ENCODE peak calls at places on chromosomes 2 and 18, in four cellular contexts. W, D, V and Z are unnamed samples.

GRCh38 chr2:39743170-39743851 is 35.7 kb downstream of the THUMPD2 start:
- DNase-seq in V (no peak), D (no peak), W (peak), Z (no peak)

GRCh38 chr2:163319006-163319405 is 416.8 kb downstream of the FIGN start:
- DNase-seq in D (no peak), W (peak), V (no peak), Z (peak)

GRCh38 chr2:28544915-28545589 is 49.2 kb downstream of the PLB1 start:
- DNase-seq in V (no peak), W (no peak), D (no peak), Z (no peak)

GRCh38 chr2:1923557-1923956 is 179.2 kb upstream of the PXDN start:
- DNase-seq in V (no peak), W (no peak), D (no peak), Z (no peak)

GRCh38 chr2:136113767-136114070 is 4.2 kb downstream of the CXCR4 start:
- DNase-seq in W (no peak), D (no peak), V (no peak), Z (no peak)

GRCh38 chr18:36372902-36373301 is 75.4 kb downstream of the FHOD3 start:
- DNase-seq in V (no peak), D (no peak), W (peak), Z (no peak)

GRCh38 chr18:77320960-77321559 is 71.4 kb downstream of the GALR1 start:
- DNase-seq in V (no peak), D (no peak), W (no peak), Z (no peak)

GRCh38 chr18:44627245-44627644 is 53.4 kb upstream of the SETBP1 start:
- DNase-seq in V (peak), D (peak), W (peak), Z (no peak)

GRCh38 chr2:53512071-53512841 is 255.3 kb upstream of the CHAC2 start:
- DNase-seq in W (peak), D (no peak), V (no peak), Z (no peak)

GRCh38 chr2:241595600-241596140 is 37.1 kb downstream of the BOK start:
- DNase-seq in V (no peak), W (no peak), D (no peak), Z (no peak)

GRCh38 chr2:26400723-26401122 is 997 bp upstream of the DRC1 start:
- DNase-seq in V (no peak), D (no peak), W (no peak), Z (no peak)

GRCh38 chr18:74929110-74929509 is 279.8 kb downstream of the PTGR3 start:
- DNase-seq in W (no peak), D (no peak), V (no peak), Z (no peak)

GRCh38 chr2:215002500-215002899 is 135.9 kb downstream of the ABCA12 start:
- DNase-seq in V (no peak), D (peak), W (peak), Z (no peak)

GRCh38 chr2:79612999-79613398 is 100.1 kb downstream of the CTNNA2 start:
- DNase-seq in D (no peak), W (no peak), V (no peak), Z (no peak)

GRCh38 chr2:199431748-199432213 is 26.0 kb downstream of the SATB2 start:
- DNase-seq in W (peak), V (no peak), D (no peak), Z (no peak)

GRCh38 chr2:10930731-10931516 is 19.2 kb downstream of the KCNF1 start:
- DNase-seq in V (no peak), W (no peak), D (no peak), Z (no peak)

GRCh38 chr2:175256806-175257585 is 75.5 kb upstream of the ATP5MC3 start:
- DNase-seq in D (no peak), W (no peak), V (no peak), Z (no peak)

GRCh38 chr2:238239872-238240760 is at the start of gene HES6:
- DNase-seq in D (peak), W (peak), V (no peak), Z (peak)

GRCh38 chr2:174493549-174494331 is 6.9 kb upstream of the GPR155 start:
- DNase-seq in V (no peak), W (no peak), D (no peak), Z (no peak)

GRCh38 chr2:234733093-234733489 is 218.7 kb upstream of the SH3BP4 start:
- DNase-seq in D (no peak), V (no peak), W (no peak), Z (no peak)

GRCh38 chr2:9844036-9844483 is 786 bp downstream of the TAF1B start:
- DNase-seq in V (no peak), D (no peak), W (peak), Z (no peak)

GRCh38 chr2:109399061-109399460 is 214.7 kb downstream of the SEPTIN10 start:
- DNase-seq in D (no peak), V (no peak), W (no peak), Z (no peak)

GRCh38 chr18:41940506-41941215 is 14.4 kb upstream of the PIK3C3 start:
- DNase-seq in D (peak), V (peak), W (peak), Z (peak)

GRCh38 chr2:31413876-31414550 is 529 bp downstream of the XDH start:
- DNase-seq in W (no peak), D (no peak), V (no peak), Z (no peak)

GRCh38 chr2:189862751-189863150 is 78.5 kb downstream of the PMS1 start:
- DNase-seq in W (no peak), D (no peak), V (no peak), Z (no peak)

GRCh38 chr2:19682493-19682892 is 219.3 kb downstream of the TTC32 start:
- DNase-seq in W (no peak), V (no peak), D (no peak), Z (no peak)

GRCh38 chr18:21490745-21491144 is 109.8 kb downstream of the ESCO1 start:
- DNase-seq in D (no peak), V (no peak), W (no peak), Z (no peak)

GRCh38 chr18:21484851-21485636 is 115.5 kb downstream of the ESCO1 start:
- DNase-seq in W (peak), D (no peak), V (no peak), Z (no peak)

GRCh38 chr18:21486905-21487437 is 113.5 kb downstream of the ESCO1 start:
- DNase-seq in V (no peak), D (no peak), W (no peak), Z (no peak)

GRCh38 chr18:21489919-21490495 is 110.5 kb downstream of the ESCO1 start:
- DNase-seq in D (no peak), W (no peak), V (no peak), Z (no peak)

DNA sequence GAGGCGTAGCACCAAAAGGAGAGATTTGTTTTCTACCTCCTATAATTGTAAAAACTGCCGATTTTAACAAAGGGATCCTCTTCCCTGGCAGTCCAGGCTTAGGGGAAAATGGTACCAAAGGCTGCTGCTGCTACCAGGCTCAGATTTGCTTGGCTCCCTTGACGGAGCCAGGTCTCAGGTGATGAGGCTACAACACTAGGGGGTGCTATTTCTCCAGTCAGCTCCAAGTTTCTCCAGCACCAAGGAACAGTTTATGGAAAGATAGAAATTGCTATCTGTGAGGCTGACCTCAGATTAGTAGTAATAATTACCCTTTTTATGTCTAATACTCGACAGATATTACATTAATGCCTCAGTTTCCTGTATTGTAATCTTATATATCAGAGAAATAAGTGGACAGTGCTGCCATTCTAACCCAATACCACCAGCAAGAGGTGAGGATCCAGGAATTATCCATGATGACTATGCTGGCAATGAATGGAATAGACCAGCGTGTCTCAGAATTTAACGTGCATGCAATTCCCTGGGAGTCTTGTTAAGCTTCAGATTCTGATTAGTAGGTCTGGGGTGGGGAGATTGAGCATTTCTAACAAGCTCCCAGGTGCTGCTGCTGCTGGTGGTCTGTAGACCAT is 111.3 kb downstream of the ESCO1 start:
- DNase-seq in D (peak), V (no peak), W (peak), Z (peak)
- TF ChIP-seq CTCF in D (peak), V (peak), W (peak), Z (peak)

DNA sequence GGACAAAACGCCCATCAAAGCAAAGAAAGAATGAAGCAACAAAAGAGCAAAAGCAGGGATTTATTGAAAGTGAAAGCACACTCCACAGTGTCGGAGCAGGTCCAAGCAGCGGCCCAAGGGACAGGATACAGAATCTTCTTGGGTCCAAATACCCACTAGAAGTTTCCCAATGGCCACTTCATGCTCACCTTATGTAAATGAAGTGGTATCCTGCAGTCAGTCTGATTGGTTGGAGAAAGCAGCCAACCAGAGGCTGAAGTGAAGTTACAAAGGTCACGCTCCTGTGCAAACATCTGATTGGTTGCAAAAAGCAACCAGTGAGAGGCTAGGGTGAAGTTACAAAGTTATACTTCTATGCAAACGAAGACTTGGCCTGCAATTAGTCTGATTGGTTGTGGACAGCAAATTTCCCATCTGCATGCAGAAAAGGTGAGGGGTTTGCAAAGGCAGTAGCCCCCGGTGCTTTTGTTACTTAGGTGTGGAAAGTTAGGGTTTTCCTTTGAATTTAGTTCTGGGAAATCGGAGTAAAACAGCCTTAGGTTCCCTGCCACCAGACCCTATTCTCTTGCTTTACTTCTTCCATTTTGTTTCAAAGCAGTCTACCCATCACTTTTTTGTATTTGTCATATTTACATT is 12.9 kb downstream of the DUSP19 start:
- DNase-seq in V (no peak), W (no peak), D (no peak), Z (no peak)
- H3K4me3 ChIP-seq in V (no peak), W (no peak), D (no peak), Z (no peak)

GRCh38 chr18:4748975-4749374 is 293.9 kb upstream of the DLGAP1 start:
- DNase-seq in W (no peak), V (no peak), D (no peak), Z (no peak)
- TF ChIP-seq CTCF in W (no peak), V (no peak), D (no peak), Z (no peak)

GRCh38 chr18:3874593-3874992 is 424.6 kb downstream of the TGIF1 start:
- DNase-seq in D (no peak), V (no peak), W (no peak), Z (no peak)
- H3K4me3 ChIP-seq in D (no peak), V (no peak), W (no peak), Z (no peak)

GRCh38 chr18:78984941-78985784 is 5.5 kb downstream of the SALL3 start:
- DNase-seq in W (peak), V (no peak), D (peak), Z (no peak)
- TF ChIP-seq CTCF in W (no peak), V (no peak), D (peak), Z (no peak)

DNA sequence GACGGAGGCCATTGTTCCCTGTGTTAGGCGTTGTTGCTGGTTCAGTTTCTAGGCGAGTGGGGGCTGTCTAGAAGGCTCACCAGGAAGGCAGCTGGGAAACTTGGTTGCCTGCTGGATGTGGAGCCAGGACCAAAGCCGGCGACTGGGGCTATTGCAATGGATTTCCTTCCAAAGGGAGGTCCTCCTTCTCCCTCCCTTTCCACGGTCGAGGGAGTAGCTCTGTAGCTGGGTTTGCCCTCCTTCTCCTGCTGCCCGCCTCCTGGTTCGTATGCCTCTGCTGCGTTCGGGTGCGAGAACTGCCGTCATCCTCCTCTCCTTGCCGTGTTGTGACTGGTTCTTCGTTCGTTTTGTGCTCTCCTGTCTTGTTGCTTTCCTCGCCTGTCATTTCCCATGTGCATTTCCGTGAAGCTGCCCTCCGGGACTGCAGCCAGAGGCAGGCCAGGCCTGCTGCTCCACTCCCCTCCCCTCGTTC is 203.4 kb downstream of the NEDD4L start:
- DNase-seq in V (no peak), W (peak), D (no peak), Z (no peak)
- H3K4me3 ChIP-seq in V (no peak), W (no peak), D (no peak), Z (no peak)